ENCODE peak calls at places on chromosomes 13 and 19, in four cellular contexts. Z, D, Q and V are unnamed samples.

GRCh38 chr19:43316591-43317319 is 36.7 kb upstream of the CD177 start:
- DNase-seq in Z (no peak), Q (no peak), D (peak; percentile 5), V (peak; percentile 9)

GRCh38 chr13:111944171-111944583 is 122.8 kb upstream of the SOX1 start:
- DNase-seq in D (no peak), Q (no peak), Z (no peak), V (no peak)

GRCh38 chr13:100815476-100816046 is 141.0 kb upstream of the TMTC4 start:
- DNase-seq in Z (no peak), D (no peak), Q (no peak), V (no peak)

GRCh38 chr19:13366529-13367143 is 139.6 kb downstream of the CACNA1A start:
- DNase-seq in Z (peak; percentile 21), Q (no peak), D (no peak), V (peak; percentile 29)

GRCh38 chr19:15252398-15253018 is 20.3 kb upstream of the EPHX3 start:
- DNase-seq in Q (peak; percentile 56), D (peak; percentile 66), Z (peak; percentile 32), V (peak; percentile 26)

GRCh38 chr19:55082023-55082851 is 6.6 kb downstream of the EPS8L1 start:
- DNase-seq in Z (no peak), D (no peak), Q (no peak), V (no peak)

GRCh38 chr19:3007975-3008374 is 21.1 kb downstream of the TLE2 start:
- DNase-seq in Z (no peak), D (no peak), Q (no peak), V (no peak)

GRCh38 chr19:3494051-3494450 is 6.4 kb downstream of the DOHH start:
- DNase-seq in D (peak; percentile 95), Q (peak; percentile 93), Z (peak; percentile 30), V (no peak)

GRCh38 chr13:100443998-100444328 is 144.6 kb downstream of the GGACT start:
- DNase-seq in D (no peak), Q (no peak), Z (no peak), V (no peak)

GRCh38 chr13:109336730-109337129 is 449.7 kb downstream of the IRS2 start:
- DNase-seq in Z (no peak), Q (no peak), D (no peak), V (no peak)

GRCh38 chr13:31073859-31074718 is 87.6 kb downstream of the HSPH1 start:
- DNase-seq in Q (peak; percentile 40), Z (no peak), D (peak; percentile 8), V (no peak)

GRCh38 chr13:87821512-87821911 is 150.3 kb downstream of the SLITRK5 start:
- DNase-seq in Z (no peak), Q (no peak), D (no peak), V (no peak)

GRCh38 chr13:41327994-41328778 is 17.1 kb downstream of the NAA16 start:
- DNase-seq in Q (no peak), D (no peak), Z (no peak), V (no peak)

GRCh38 chr19:35522745-35523327 is 5.3 kb downstream of the SBSN start:
- DNase-seq in D (no peak), Q (no peak), Z (no peak), V (no peak)

GRCh38 chr13:41505209-41505835 is 48.0 kb downstream of the RGCC start:
- DNase-seq in D (no peak), Z (no peak), Q (no peak), V (no peak)

GRCh38 chr19:315811-316210 is 24.6 kb upstream of the PLPP2 start:
- DNase-seq in Z (no peak), D (no peak), Q (no peak), V (no peak)

GRCh38 chr13:99307648-99308339 is 595 bp upstream of the GPR183 start:
- DNase-seq in D (no peak), Z (no peak), Q (no peak), V (no peak)

GRCh38 chr13:79646880-79647279 is 165.9 kb downstream of the NDFIP2 start:
- DNase-seq in Z (no peak), D (no peak), Q (no peak), V (no peak)

GRCh38 chr19:10404888-10405808 is 1.8 kb upstream of the CDC37 start:
- DNase-seq in Q (no peak), D (no peak), Z (no peak), V (no peak)

GRCh38 chr19:2578391-2578826 is 102.5 kb downstream of the GADD45B start:
- DNase-seq in Z (no peak), Q (no peak), D (no peak), V (no peak)

GRCh38 chr13:108549989-108550388 is 79.4 kb upstream of the MYO16 start:
- DNase-seq in Z (no peak), Q (no peak), D (no peak), V (no peak)

GRCh38 chr13:94251801-94252200 is 227.7 kb downstream of the DCT start:
- DNase-seq in D (no peak), Z (no peak), Q (no peak), V (no peak)

GRCh38 chr19:40576181-40576584 is 490 bp upstream of the SHKBP1 start:
- DNase-seq in D (no peak), Q (no peak), Z (no peak), V (no peak)

GRCh38 chr19:17655751-17656480 is 32.2 kb downstream of the UNC13A start:
- DNase-seq in Q (no peak), D (no peak), Z (no peak), V (no peak)

GRCh38 chr13:31670831-31671617 is 68.3 kb upstream of the RXFP2 start:
- DNase-seq in Q (no peak), Z (no peak), D (no peak), V (no peak)

GRCh38 chr13:24220086-24220703 is 59.7 kb downstream of the SPATA13 start:
- DNase-seq in Q (peak; percentile 91), Z (peak; percentile 61), D (peak; percentile 61), V (peak; percentile 58)

GRCh38 chr19:10708261-10708660 is 7.0 kb downstream of the QTRT1 start:
- DNase-seq in Q (no peak), Z (no peak), D (no peak), V (no peak)

GRCh38 chr13:29418026-29418425 is 177.5 kb downstream of the SLC7A1 start:
- DNase-seq in Q (no peak), Z (no peak), D (no peak), V (no peak)

GRCh38 chr13:22893149-22893548 is 287.6 kb upstream of the SGCG start:
- DNase-seq in Q (no peak), D (no peak), Z (no peak), V (no peak)

GRCh38 chr13:105327727-105328126 is 1207.7 kb downstream of the EFNB2 start:
- DNase-seq in Q (no peak), Z (no peak), D (no peak), V (no peak)

GRCh38 chr19:10915511-10916091 is 12.8 kb downstream of the YIPF2 start:
- DNase-seq in Q (no peak), D (no peak), Z (no peak), V (no peak)

GRCh38 chr19:55451522-55452380 is 8.7 kb upstream of the SHISA7 start:
- DNase-seq in Z (no peak), D (peak; percentile 71), Q (peak; percentile 26), V (no peak)

GRCh38 chr13:112457081-112457480 is 80.9 kb downstream of the SPACA7 start:
- DNase-seq in Z (no peak), Q (no peak), D (no peak), V (no peak)

GRCh38 chr13:110715395-110716234 is 2.1 kb downstream of the ING1 start:
- DNase-seq in Q (peak; percentile 100), D (peak; percentile 99), Z (peak; percentile 97), V (peak; percentile 88)

GRCh38 chr19:44644391-44645016 is 794 bp downstream of the PVR start:
- DNase-seq in Q (no peak), D (peak; percentile 26), Z (peak; percentile 21), V (peak; percentile 18)

GRCh38 chr13:107642841-107643240 is 572.5 kb downstream of the LIG4 start:
- DNase-seq in D (no peak), Z (no peak), Q (no peak), V (no peak)

GRCh38 chr19:38596057-38596981 is 21.4 kb downstream of the MAP4K1 start:
- DNase-seq in D (peak; percentile 10), Q (no peak), Z (peak; percentile 62), V (peak; percentile 65)

GRCh38 chr13:50989476-50989875 is 79.9 kb downstream of the RNASEH2B start:
- DNase-seq in Q (no peak), Z (no peak), D (no peak), V (no peak)

GRCh38 chr13:79155883-79156282 is 250.2 kb downstream of the RBM26 start:
- DNase-seq in D (no peak), Q (no peak), Z (no peak), V (no peak)